ENCODE peak calls at places on chromosomes 13 and 19, in eight cellular contexts. D is stomach; W is NAMALWA; R is GM18507; X is breast epithelium; U is stimulated activated CD4-positive, alpha-beta T cell treated with anti-CD3 and anti-CD28 coated beads, Interleukin-1b, Interleukin-23, amount 100 ng/mL, for 1 hour; E is PC-3; P is K562. K is an unnamed sample.

GRCh38 chr13:98484289-98485219 is 92.4 kb downstream of the STK24 start:
- DNase-seq in D (peak), W (no peak), R (no peak), X (peak), U (peak), E (peak), P (peak), K (peak)

GRCh38 chr13:40549500-40550094 is 116.8 kb downstream of the FOXO1 start:
- DNase-seq in D (no peak), W (no peak), R (no peak), X (no peak), U (no peak), E (no peak), P (no peak), K (no peak)

GRCh38 chr19:35860818-35861639 is 4.3 kb downstream of the KIRREL2 start:
- DNase-seq in D (peak), W (no peak), R (no peak), X (no peak), U (no peak), E (no peak), P (peak), K (no peak)

GRCh38 chr19:47882890-47883289 is 3.2 kb downstream of the SULT2A1 start:
- DNase-seq in D (no peak), W (no peak), R (no peak), X (no peak), U (no peak), E (no peak), P (no peak), K (no peak)

GRCh38 chr19:40807147-40808020 is 8.4 kb downstream of the EGLN2 start:
- DNase-seq in D (no peak), W (no peak), R (no peak), X (no peak), U (no peak), E (peak), P (no peak), K (peak)

GRCh38 chr19:10061717-10062310 is 24.3 kb upstream of the SHFL start:
- DNase-seq in D (no peak), W (no peak), R (no peak), X (no peak), U (no peak), E (no peak), P (peak), K (peak)

GRCh38 chr13:53781941-53782340 is 753.3 kb downstream of the OLFM4 start:
- DNase-seq in D (no peak), W (no peak), R (no peak), X (no peak), U (no peak), E (peak), P (no peak), K (peak)

GRCh38 chr19:45016388-45017314 is 15.4 kb downstream of the RELB start:
- DNase-seq in D (peak), W (peak), R (peak), X (peak), U (peak), E (peak), P (peak), K (peak)

GRCh38 chr19:17260842-17261325 is 3.7 kb downstream of the USHBP1 start:
- DNase-seq in D (peak), W (peak), R (peak), X (peak), U (peak), E (peak), P (peak), K (peak)

GRCh38 chr19:54017266-54017665 is 25.8 kb downstream of the CACNG6 start:
- DNase-seq in D (no peak), W (no peak), R (no peak), X (no peak), U (no peak), E (peak), P (no peak), K (no peak)

GRCh38 chr13:31409678-31410356 is 210.0 kb downstream of the B3GLCT start:
- DNase-seq in D (no peak), W (peak), R (no peak), X (no peak), U (no peak), E (peak), P (no peak), K (no peak)

K was measured in HEK293T.